ENCODE peak calls at places on chromosomes 3 and 15, in nine cellular contexts. U, R, I, D, B, P, V, Z and Q are unnamed samples.

GRCh38 chr3:47019201-47019600 is 39.7 kb downstream of the NBEAL2 start:
- DNase-seq in I (no peak), P (no peak), Z (no peak), R (no peak), V (no peak), B (no peak), U (no peak), D (no peak), Q (no peak)

GRCh38 chr3:71258116-71258515 is 325.4 kb downstream of the FOXP1 start:
- DNase-seq in Z (peak; percentile 34), B (no peak), D (no peak), R (no peak), I (no peak), V (no peak), P (no peak), U (peak; percentile 61), Q (no peak)

GRCh38 chr15:62212746-62213145 is 47.7 kb upstream of the C2CD4B start:
- DNase-seq in U (no peak), D (no peak), Z (no peak), R (no peak), P (no peak), B (no peak), V (no peak), I (no peak), Q (no peak)

GRCh38 chr3:189927975-189928895 is 192.5 kb downstream of the P3H2 start:
- DNase-seq in I (no peak), P (no peak), R (no peak), V (no peak), Z (no peak), D (no peak), U (no peak), B (no peak), Q (no peak)

GRCh38 chr3:16058511-16058910 is 116.0 kb upstream of the GALNT15 start:
- DNase-seq in P (no peak), I (no peak), B (no peak), V (no peak), D (no peak), U (no peak), Z (no peak), R (no peak), Q (no peak)

GRCh38 chr3:188164248-188164687 is 10.3 kb downstream of the LPP start:
- DNase-seq in V (no peak), D (peak; percentile 45), U (no peak), B (no peak), Z (no peak), R (no peak), I (no peak), P (no peak), Q (no peak)

GRCh38 chr3:184941408-184941807 is 129.4 kb downstream of the VPS8 start:
- DNase-seq in I (no peak), B (no peak), D (no peak), U (no peak), R (no peak), V (no peak), Z (no peak), P (no peak), Q (no peak)

GRCh38 chr15:60580650-60581415 is 101.9 kb upstream of the ICE2 start:
- DNase-seq in U (no peak), I (no peak), D (no peak), R (no peak), P (no peak), B (no peak), Z (no peak), V (no peak), Q (no peak)

GRCh38 chr3:33775363-33775762 is 23.1 kb upstream of the PDCD6IP start:
- DNase-seq in I (no peak), B (no peak), P (no peak), R (no peak), U (no peak), V (no peak), Z (no peak), D (no peak), Q (no peak)

GRCh38 chr3:157614896-157615295 is 111.7 kb upstream of the VEPH1 start:
- DNase-seq in V (no peak), P (no peak), R (no peak), I (no peak), B (no peak), Z (no peak), D (no peak), U (no peak), Q (no peak)

GRCh38 chr3:185549651-185550111 is 2.7 kb downstream of the LIPH start:
- DNase-seq in U (peak; percentile 67), P (no peak), Z (no peak), I (no peak), R (no peak), D (no peak), V (no peak), B (no peak), Q (no peak)

GRCh38 chr3:53845103-53845880 is 927 bp downstream of the CHDH start:
- DNase-seq in D (peak; percentile 42), B (no peak), Z (peak; percentile 89), R (no peak), I (peak; percentile 46), U (peak; percentile 29), V (peak; percentile 44), P (no peak), Q (no peak)

GRCh38 chr3:156148946-156149348 is 28.6 kb downstream of the KCNAB1 start:
- DNase-seq in D (no peak), R (no peak), B (no peak), V (no peak), I (no peak), Z (no peak), U (peak; percentile 72), P (no peak), Q (no peak)

GRCh38 chr3:142863965-142864924 is 24.6 kb downstream of the PCOLCE2 start:
- DNase-seq in U (no peak), P (no peak), B (no peak), R (no peak), V (no peak), D (no peak), I (no peak), Z (no peak), Q (no peak)

GRCh38 chr15:67850995-67851535 is 11.2 kb upstream of the RNU6-1 start:
- DNase-seq in I (no peak), P (no peak), V (no peak), D (no peak), B (no peak), U (peak; percentile 54), R (no peak), Z (no peak), Q (no peak)

GRCh38 chr3:48564667-48565066 is 1.1 kb upstream of the UCN2 start:
- DNase-seq in P (no peak), Z (no peak), I (peak; percentile 21), U (no peak), B (no peak), D (no peak), R (no peak), V (no peak), Q (no peak)

GRCh38 chr3:146537603-146538002 is 6.8 kb downstream of the PLSCR1 start:
- DNase-seq in R (no peak), U (peak; percentile 35), V (no peak), Z (no peak), B (no peak), P (no peak), D (no peak), I (no peak), Q (no peak)

GRCh38 chr3:198025644-198026043 is 65.6 kb downstream of the LMLN start:
- DNase-seq in P (no peak), B (no peak), D (no peak), I (no peak), R (no peak), V (no peak), U (no peak), Z (no peak), Q (no peak)

DNA sequence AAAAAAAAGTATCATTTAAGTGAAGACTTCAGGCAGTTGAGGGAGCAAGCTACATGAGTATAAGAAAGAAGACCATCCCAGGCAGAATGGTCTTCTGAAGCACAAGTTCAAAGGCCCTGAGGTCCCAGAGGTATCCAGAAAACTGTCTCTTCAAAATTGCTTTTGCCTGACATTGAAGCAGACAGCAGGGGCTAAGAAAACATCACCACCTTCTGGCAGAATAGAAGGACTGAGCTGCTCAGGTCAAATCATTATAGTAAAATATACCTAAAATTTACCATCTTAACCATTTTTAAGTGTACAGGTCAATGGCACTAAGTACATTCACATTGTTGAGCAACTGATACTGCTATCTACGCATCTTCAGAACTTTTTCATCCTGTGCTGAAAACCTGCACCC is 16.4 kb downstream of the GPR160 start:
- DNase-seq in R (no peak), B (no peak), U (peak; percentile 30), I (peak; percentile 36), P (no peak), V (no peak), D (no peak), Z (no peak), Q (no peak)
- TF ChIP-seq CTCF in R (no peak), B (no peak), U (peak; percentile 22), I (peak; percentile 48), P (no peak), V (no peak), D (peak; percentile 21), Z (peak; percentile 39), Q (peak; percentile 29)

DNA sequence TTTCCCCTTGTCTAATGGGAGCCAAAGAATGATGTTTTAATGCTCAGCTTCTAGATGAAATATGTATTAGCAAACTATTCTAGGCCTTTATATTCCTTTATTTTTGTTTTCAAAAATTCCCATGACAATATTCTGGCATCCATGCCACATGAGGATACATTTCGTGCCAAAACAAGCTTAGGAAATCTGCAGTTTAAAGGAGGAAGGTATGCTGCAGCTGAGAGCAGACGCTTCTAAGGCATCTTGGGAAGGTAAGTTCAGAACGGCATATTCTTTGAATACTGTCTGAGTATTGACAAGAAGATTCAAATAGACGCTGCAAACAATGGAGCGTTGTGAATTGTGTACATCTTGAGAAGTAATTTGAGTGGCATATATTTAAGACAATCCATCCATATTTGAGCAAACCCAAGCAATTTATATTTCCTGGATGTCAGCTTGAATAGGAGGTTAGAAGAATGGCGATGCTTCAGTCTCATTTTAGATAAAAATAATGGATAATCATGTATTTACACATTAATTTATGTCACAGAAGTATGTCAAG is 158.6 kb downstream of the RAP2B start:
- DNase-seq in B (no peak), P (no peak), R (no peak), D (no peak), U (no peak), V (no peak), Z (no peak), I (no peak), Q (no peak)
- TF ChIP-seq CTCF in B (no peak), P (no peak), R (no peak), D (no peak), U (no peak), V (no peak), Z (no peak), I (no peak), Q (no peak)

GRCh38 chr3:112199622-112200316 is 66.7 kb upstream of the GCSAM start:
- DNase-seq in V (no peak), P (no peak), R (no peak), D (no peak), B (no peak), Z (no peak), U (no peak), I (no peak), Q (no peak)
- TF ChIP-seq CTCF in V (no peak), P (no peak), R (no peak), D (no peak), B (no peak), Z (no peak), U (peak; percentile 17), I (no peak), Q (no peak)

DNA sequence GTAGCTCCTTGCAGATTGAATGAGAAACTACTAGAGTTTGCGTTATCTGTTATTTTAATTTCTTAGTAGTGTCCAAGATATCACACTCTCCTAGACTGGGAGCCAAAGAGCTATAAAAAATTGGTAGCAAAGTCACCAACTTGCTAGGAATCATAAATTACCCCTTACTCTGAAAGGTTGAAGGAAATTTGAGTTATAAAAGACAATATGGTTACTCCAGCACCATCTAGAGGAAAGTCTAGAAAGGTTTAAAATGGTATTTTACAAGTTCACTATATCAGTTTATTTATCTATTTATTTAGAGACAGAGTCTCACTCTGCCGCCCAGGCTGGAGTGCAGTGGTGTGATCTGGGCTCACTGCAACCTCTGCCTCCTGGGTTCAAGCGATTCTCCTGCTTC is 121.6 kb downstream of the RBPMS2 start:
- DNase-seq in V (no peak), R (no peak), I (no peak), B (no peak), D (no peak), P (no peak), U (peak; percentile 54), Z (no peak), Q (no peak)
- TF ChIP-seq CTCF in V (no peak), R (peak; percentile 22), I (peak; percentile 58), B (no peak), D (peak; percentile 67), P (no peak), U (peak; percentile 27), Z (peak; percentile 34), Q (peak; percentile 39)